ENCODE peak calls at places on chromosomes 16 and 17, in seven cellular contexts. K, C, L, V, E, Y and Q are unnamed samples.

GRCh38 chr17:81365148-81365600 is 30.1 kb upstream of the BAHCC1 start:
- DNase-seq in K (peak), C (peak), L (no peak), V (no peak), E (no peak), Y (peak), Q (no peak)

GRCh38 chr16:30740364-30741251 is 7.6 kb upstream of the PHKG2 start:
- DNase-seq in K (peak), C (peak), L (no peak), V (peak), E (no peak), Y (peak), Q (no peak)

GRCh38 chr16:27551046-27551445 is 1.1 kb downstream of the KATNIP start:
- DNase-seq in K (peak), C (no peak), L (no peak), V (no peak), E (no peak), Y (no peak), Q (no peak)

GRCh38 chr16:67213197-67214019 is 13.5 kb upstream of the TMEM208 start:
- DNase-seq in K (no peak), C (no peak), L (no peak), V (no peak), E (no peak), Y (no peak), Q (no peak)

GRCh38 chr16:73048292-73049050 is 543 bp upstream of the ZFHX3 start:
- DNase-seq in K (peak), C (no peak), L (no peak), V (no peak), E (no peak), Y (no peak), Q (no peak)

GRCh38 chr17:46929413-46929812 is 6.5 kb downstream of the GOSR2 start:
- DNase-seq in K (no peak), C (peak), L (no peak), V (no peak), E (no peak), Y (no peak), Q (no peak)

GRCh38 chr16:88639231-88640038 is 1.1 kb downstream of the IL17C start:
- DNase-seq in K (peak), C (no peak), L (no peak), V (no peak), E (no peak), Y (no peak), Q (no peak)

GRCh38 chr17:17940451-17940911 is 31.7 kb downstream of the TOM1L2 start:
- DNase-seq in K (peak), C (no peak), L (no peak), V (no peak), E (no peak), Y (no peak), Q (no peak)

GRCh38 chr17:40714473-40714872 is 10.9 kb upstream of the KRT24 start:
- DNase-seq in K (no peak), C (no peak), L (no peak), V (no peak), E (no peak), Y (no peak), Q (no peak)

GRCh38 chr16:54171855-54172537 is 114.6 kb downstream of the IRX3 start:
- DNase-seq in K (peak), C (peak), L (peak), V (peak), E (no peak), Y (no peak), Q (no peak)

GRCh38 chr17:48328457-48328856 is 101.6 kb downstream of the SKAP1 start:
- DNase-seq in K (no peak), C (no peak), L (no peak), V (no peak), E (no peak), Y (no peak), Q (no peak)

GRCh38 chr16:27426423-27427408 is 24.7 kb downstream of the IL21R start:
- DNase-seq in K (peak), C (peak), L (peak), V (peak), E (peak), Y (peak), Q (no peak)

GRCh38 chr16:27776556-27776955 is 226.6 kb downstream of the KATNIP start:
- DNase-seq in K (no peak), C (no peak), L (no peak), V (no peak), E (no peak), Y (no peak), Q (peak)

GRCh38 chr16:13919330-13919682 is 648 bp upstream of the ERCC4 start:
- DNase-seq in K (peak), C (no peak), L (peak), V (no peak), E (no peak), Y (peak), Q (no peak)